ENCODE peak calls at places on chromosome 11, in eight cellular contexts. One of them, this sample, is unnamed.

GRCh38 chr11:113533425-113533698 is 58.2 kb upstream of the DRD2 start:
- DNase-seq in left cardiac atrium: no peak
- DNase-seq in stimulated activated CD4-positive, alpha-beta T cell treated with anti-CD3 and anti-CD28 coated beads, Interleukin-1b, Interleukin-23, amount 100 ng/mL, for 4 hours: no peak
- DNase-seq in ovary: no peak
- DNase-seq in NCI-H1092 treated with DMSO at 0.1 percent for 48 hours: no peak
- DNase-seq in RWPE1: no peak
- DNase-seq in cardiac muscle cell: no peak
- DNase-seq in kidney: no peak
- DNase-seq in this sample: no peak

GRCh38 chr11:64546600-64546999 is 44.4 kb upstream of the SLC22A12 start:
- DNase-seq in left cardiac atrium: no peak
- DNase-seq in stimulated activated CD4-positive, alpha-beta T cell treated with anti-CD3 and anti-CD28 coated beads, Interleukin-1b, Interleukin-23, amount 100 ng/mL, for 4 hours: no peak
- DNase-seq in ovary: no peak
- DNase-seq in NCI-H1092 treated with DMSO at 0.1 percent for 48 hours: no peak
- DNase-seq in RWPE1: no peak
- DNase-seq in cardiac muscle cell: no peak
- DNase-seq in kidney: peak
- DNase-seq in this sample: no peak

GRCh38 chr11:78158987-78159662 is 19.7 kb upstream of the ALG8 start:
- DNase-seq in left cardiac atrium: no peak
- DNase-seq in stimulated activated CD4-positive, alpha-beta T cell treated with anti-CD3 and anti-CD28 coated beads, Interleukin-1b, Interleukin-23, amount 100 ng/mL, for 4 hours: no peak
- DNase-seq in ovary: peak
- DNase-seq in NCI-H1092 treated with DMSO at 0.1 percent for 48 hours: no peak
- DNase-seq in RWPE1: no peak
- DNase-seq in cardiac muscle cell: no peak
- DNase-seq in kidney: no peak
- DNase-seq in this sample: no peak

GRCh38 chr11:130814440-130815073 is 101.7 kb downstream of the SNX19 start:
- DNase-seq in left cardiac atrium: no peak
- DNase-seq in stimulated activated CD4-positive, alpha-beta T cell treated with anti-CD3 and anti-CD28 coated beads, Interleukin-1b, Interleukin-23, amount 100 ng/mL, for 4 hours: no peak
- DNase-seq in ovary: no peak
- DNase-seq in NCI-H1092 treated with DMSO at 0.1 percent for 48 hours: no peak
- DNase-seq in RWPE1: no peak
- DNase-seq in cardiac muscle cell: no peak
- DNase-seq in kidney: no peak
- DNase-seq in this sample: no peak

GRCh38 chr11:65827774-65828156 is 6.0 kb upstream of the SNX32 start:
- DNase-seq in left cardiac atrium: no peak
- DNase-seq in stimulated activated CD4-positive, alpha-beta T cell treated with anti-CD3 and anti-CD28 coated beads, Interleukin-1b, Interleukin-23, amount 100 ng/mL, for 4 hours: no peak
- DNase-seq in ovary: no peak
- DNase-seq in NCI-H1092 treated with DMSO at 0.1 percent for 48 hours: no peak
- DNase-seq in RWPE1: no peak
- DNase-seq in cardiac muscle cell: no peak
- DNase-seq in kidney: no peak
- DNase-seq in this sample: no peak

GRCh38 chr11:121553806-121554205 is 101.0 kb upstream of the SORL1-AS1 start:
- DNase-seq in left cardiac atrium: no peak
- DNase-seq in stimulated activated CD4-positive, alpha-beta T cell treated with anti-CD3 and anti-CD28 coated beads, Interleukin-1b, Interleukin-23, amount 100 ng/mL, for 4 hours: no peak
- DNase-seq in ovary: peak
- DNase-seq in NCI-H1092 treated with DMSO at 0.1 percent for 48 hours: peak
- DNase-seq in RWPE1: peak
- DNase-seq in cardiac muscle cell: no peak
- DNase-seq in kidney: no peak
- DNase-seq in this sample: no peak

GRCh38 chr11:30357872-30358271 is 35.0 kb downstream of the ARL14EP start:
- DNase-seq in left cardiac atrium: no peak
- DNase-seq in stimulated activated CD4-positive, alpha-beta T cell treated with anti-CD3 and anti-CD28 coated beads, Interleukin-1b, Interleukin-23, amount 100 ng/mL, for 4 hours: no peak
- DNase-seq in ovary: no peak
- DNase-seq in NCI-H1092 treated with DMSO at 0.1 percent for 48 hours: no peak
- DNase-seq in RWPE1: no peak
- DNase-seq in cardiac muscle cell: no peak
- DNase-seq in kidney: no peak
- DNase-seq in this sample: no peak

GRCh38 chr11:111541209-111542061 is 915 bp downstream of the LAYN start:
- DNase-seq in left cardiac atrium: peak
- DNase-seq in stimulated activated CD4-positive, alpha-beta T cell treated with anti-CD3 and anti-CD28 coated beads, Interleukin-1b, Interleukin-23, amount 100 ng/mL, for 4 hours: no peak
- DNase-seq in ovary: peak
- DNase-seq in NCI-H1092 treated with DMSO at 0.1 percent for 48 hours: no peak
- DNase-seq in RWPE1: no peak
- DNase-seq in cardiac muscle cell: peak
- DNase-seq in kidney: peak
- DNase-seq in this sample: peak

GRCh38 chr11:9982127-9982795 is 311.8 kb downstream of the SBF2 start:
- DNase-seq in left cardiac atrium: no peak
- DNase-seq in stimulated activated CD4-positive, alpha-beta T cell treated with anti-CD3 and anti-CD28 coated beads, Interleukin-1b, Interleukin-23, amount 100 ng/mL, for 4 hours: no peak
- DNase-seq in ovary: no peak
- DNase-seq in NCI-H1092 treated with DMSO at 0.1 percent for 48 hours: no peak
- DNase-seq in RWPE1: peak
- DNase-seq in cardiac muscle cell: no peak
- DNase-seq in kidney: no peak
- DNase-seq in this sample: peak

GRCh38 chr11:131666617-131667016 is 296.2 kb downstream of the NTM start:
- DNase-seq in left cardiac atrium: no peak
- DNase-seq in stimulated activated CD4-positive, alpha-beta T cell treated with anti-CD3 and anti-CD28 coated beads, Interleukin-1b, Interleukin-23, amount 100 ng/mL, for 4 hours: no peak
- DNase-seq in ovary: no peak
- DNase-seq in NCI-H1092 treated with DMSO at 0.1 percent for 48 hours: no peak
- DNase-seq in RWPE1: no peak
- DNase-seq in cardiac muscle cell: no peak
- DNase-seq in kidney: no peak
- DNase-seq in this sample: peak

GRCh38 chr11:61020706-61021235 is 49.3 kb downstream of the CD6 start:
- DNase-seq in left cardiac atrium: no peak
- DNase-seq in stimulated activated CD4-positive, alpha-beta T cell treated with anti-CD3 and anti-CD28 coated beads, Interleukin-1b, Interleukin-23, amount 100 ng/mL, for 4 hours: no peak
- DNase-seq in ovary: no peak
- DNase-seq in NCI-H1092 treated with DMSO at 0.1 percent for 48 hours: no peak
- DNase-seq in RWPE1: no peak
- DNase-seq in cardiac muscle cell: no peak
- DNase-seq in kidney: no peak
- DNase-seq in this sample: no peak

GRCh38 chr11:20596629-20597129 is 2.7 kb upstream of the SLC6A5 start:
- DNase-seq in left cardiac atrium: no peak
- DNase-seq in stimulated activated CD4-positive, alpha-beta T cell treated with anti-CD3 and anti-CD28 coated beads, Interleukin-1b, Interleukin-23, amount 100 ng/mL, for 4 hours: no peak
- DNase-seq in ovary: no peak
- DNase-seq in NCI-H1092 treated with DMSO at 0.1 percent for 48 hours: no peak
- DNase-seq in RWPE1: no peak
- DNase-seq in cardiac muscle cell: no peak
- DNase-seq in kidney: no peak
- DNase-seq in this sample: no peak

GRCh38 chr11:104286129-104286528 is 122.2 kb upstream of the PDGFD start:
- DNase-seq in left cardiac atrium: no peak
- DNase-seq in stimulated activated CD4-positive, alpha-beta T cell treated with anti-CD3 and anti-CD28 coated beads, Interleukin-1b, Interleukin-23, amount 100 ng/mL, for 4 hours: no peak
- DNase-seq in ovary: no peak
- DNase-seq in NCI-H1092 treated with DMSO at 0.1 percent for 48 hours: no peak
- DNase-seq in RWPE1: no peak
- DNase-seq in cardiac muscle cell: no peak
- DNase-seq in kidney: no peak
- DNase-seq in this sample: no peak

GRCh38 chr11:69791266-69791665 is 16.1 kb upstream of the FGF4 start:
- DNase-seq in left cardiac atrium: no peak
- DNase-seq in stimulated activated CD4-positive, alpha-beta T cell treated with anti-CD3 and anti-CD28 coated beads, Interleukin-1b, Interleukin-23, amount 100 ng/mL, for 4 hours: no peak
- DNase-seq in ovary: no peak
- DNase-seq in NCI-H1092 treated with DMSO at 0.1 percent for 48 hours: no peak
- DNase-seq in RWPE1: peak
- DNase-seq in cardiac muscle cell: no peak
- DNase-seq in kidney: no peak
- DNase-seq in this sample: peak

GRCh38 chr11:22337571-22338464 is at the start of gene SLC17A6:
- DNase-seq in left cardiac atrium: no peak
- DNase-seq in stimulated activated CD4-positive, alpha-beta T cell treated with anti-CD3 and anti-CD28 coated beads, Interleukin-1b, Interleukin-23, amount 100 ng/mL, for 4 hours: no peak
- DNase-seq in ovary: no peak
- DNase-seq in NCI-H1092 treated with DMSO at 0.1 percent for 48 hours: peak
- DNase-seq in RWPE1: peak
- DNase-seq in cardiac muscle cell: peak
- DNase-seq in kidney: no peak
- DNase-seq in this sample: peak

GRCh38 chr11:12797996-12798395 is 123.8 kb downstream of the TEAD1 start:
- DNase-seq in left cardiac atrium: no peak
- DNase-seq in stimulated activated CD4-positive, alpha-beta T cell treated with anti-CD3 and anti-CD28 coated beads, Interleukin-1b, Interleukin-23, amount 100 ng/mL, for 4 hours: no peak
- DNase-seq in ovary: no peak
- DNase-seq in NCI-H1092 treated with DMSO at 0.1 percent for 48 hours: no peak
- DNase-seq in RWPE1: no peak
- DNase-seq in cardiac muscle cell: no peak
- DNase-seq in kidney: no peak
- DNase-seq in this sample: no peak

GRCh38 chr11:133181066-133181465 is 351.2 kb downstream of the OPCML start:
- DNase-seq in left cardiac atrium: no peak
- DNase-seq in stimulated activated CD4-positive, alpha-beta T cell treated with anti-CD3 and anti-CD28 coated beads, Interleukin-1b, Interleukin-23, amount 100 ng/mL, for 4 hours: no peak
- DNase-seq in ovary: no peak
- DNase-seq in NCI-H1092 treated with DMSO at 0.1 percent for 48 hours: no peak
- DNase-seq in RWPE1: no peak
- DNase-seq in cardiac muscle cell: no peak
- DNase-seq in kidney: no peak
- DNase-seq in this sample: no peak

GRCh38 chr11:33775832-33776231 is 1.5 kb upstream of the FBXO3 start:
- DNase-seq in left cardiac atrium: no peak
- DNase-seq in stimulated activated CD4-positive, alpha-beta T cell treated with anti-CD3 and anti-CD28 coated beads, Interleukin-1b, Interleukin-23, amount 100 ng/mL, for 4 hours: no peak
- DNase-seq in ovary: no peak
- DNase-seq in NCI-H1092 treated with DMSO at 0.1 percent for 48 hours: no peak
- DNase-seq in RWPE1: no peak
- DNase-seq in cardiac muscle cell: no peak
- DNase-seq in kidney: no peak
- DNase-seq in this sample: no peak

GRCh38 chr11:46736615-46737014 is 17.6 kb downstream of the F2 start:
- DNase-seq in left cardiac atrium: no peak
- DNase-seq in stimulated activated CD4-positive, alpha-beta T cell treated with anti-CD3 and anti-CD28 coated beads, Interleukin-1b, Interleukin-23, amount 100 ng/mL, for 4 hours: no peak
- DNase-seq in ovary: no peak
- DNase-seq in NCI-H1092 treated with DMSO at 0.1 percent for 48 hours: no peak
- DNase-seq in RWPE1: no peak
- DNase-seq in cardiac muscle cell: no peak
- DNase-seq in kidney: no peak
- DNase-seq in this sample: peak

GRCh38 chr11:129041611-129042018 is 98.9 kb upstream of the TP53AIP1 start:
- DNase-seq in left cardiac atrium: no peak
- DNase-seq in stimulated activated CD4-positive, alpha-beta T cell treated with anti-CD3 and anti-CD28 coated beads, Interleukin-1b, Interleukin-23, amount 100 ng/mL, for 4 hours: no peak
- DNase-seq in ovary: no peak
- DNase-seq in NCI-H1092 treated with DMSO at 0.1 percent for 48 hours: no peak
- DNase-seq in RWPE1: no peak
- DNase-seq in cardiac muscle cell: no peak
- DNase-seq in kidney: no peak
- DNase-seq in this sample: peak

GRCh38 chr11:76574406-76574805 is 96.1 kb downstream of the LRRC32 start:
- DNase-seq in left cardiac atrium: no peak
- DNase-seq in stimulated activated CD4-positive, alpha-beta T cell treated with anti-CD3 and anti-CD28 coated beads, Interleukin-1b, Interleukin-23, amount 100 ng/mL, for 4 hours: no peak
- DNase-seq in ovary: no peak
- DNase-seq in NCI-H1092 treated with DMSO at 0.1 percent for 48 hours: no peak
- DNase-seq in RWPE1: no peak
- DNase-seq in cardiac muscle cell: no peak
- DNase-seq in kidney: no peak
- DNase-seq in this sample: peak

GRCh38 chr11:46948378-46949131 is 12.0 kb downstream of the CSTPP1 start:
- DNase-seq in left cardiac atrium: no peak
- DNase-seq in stimulated activated CD4-positive, alpha-beta T cell treated with anti-CD3 and anti-CD28 coated beads, Interleukin-1b, Interleukin-23, amount 100 ng/mL, for 4 hours: no peak
- DNase-seq in ovary: no peak
- DNase-seq in NCI-H1092 treated with DMSO at 0.1 percent for 48 hours: no peak
- DNase-seq in RWPE1: peak
- DNase-seq in cardiac muscle cell: no peak
- DNase-seq in kidney: no peak
- DNase-seq in this sample: peak

GRCh38 chr11:117597083-117597482 is 199.9 kb downstream of the DSCAML1 start:
- DNase-seq in left cardiac atrium: peak
- DNase-seq in stimulated activated CD4-positive, alpha-beta T cell treated with anti-CD3 and anti-CD28 coated beads, Interleukin-1b, Interleukin-23, amount 100 ng/mL, for 4 hours: no peak
- DNase-seq in ovary: no peak
- DNase-seq in NCI-H1092 treated with DMSO at 0.1 percent for 48 hours: no peak
- DNase-seq in RWPE1: peak
- DNase-seq in cardiac muscle cell: peak
- DNase-seq in kidney: no peak
- DNase-seq in this sample: peak

GRCh38 chr11:69060005-69060404 is 11.3 kb downstream of the TPCN2 start:
- DNase-seq in left cardiac atrium: no peak
- DNase-seq in stimulated activated CD4-positive, alpha-beta T cell treated with anti-CD3 and anti-CD28 coated beads, Interleukin-1b, Interleukin-23, amount 100 ng/mL, for 4 hours: no peak
- DNase-seq in ovary: no peak
- DNase-seq in NCI-H1092 treated with DMSO at 0.1 percent for 48 hours: no peak
- DNase-seq in RWPE1: no peak
- DNase-seq in cardiac muscle cell: no peak
- DNase-seq in kidney: no peak
- DNase-seq in this sample: no peak

This sample was measured in AG08395.